ENCODE peak calls at places on chromosomes 6 and 20, in five cellular contexts. One of them, this sample, is unnamed.

GRCh38 chr6:111107589-111107988 is 20.3 kb downstream of the SLC16A10 start:
- DNase-seq in prostate gland: no peak
- DNase-seq in breast epithelium: no peak
- DNase-seq in neural progenitor cell: no peak
- DNase-seq in heart right ventricle: no peak
- DNase-seq in this sample: no peak

GRCh38 chr6:148179786-148180185 is 162.9 kb upstream of the SASH1 start:
- DNase-seq in prostate gland: no peak
- DNase-seq in breast epithelium: no peak
- DNase-seq in neural progenitor cell: peak; percentile 31
- DNase-seq in heart right ventricle: no peak
- DNase-seq in this sample: peak; percentile 83

GRCh38 chr6:43743682-43744381 is 26.2 kb upstream of the VEGFA start:
- DNase-seq in prostate gland: no peak
- DNase-seq in breast epithelium: no peak
- DNase-seq in neural progenitor cell: no peak
- DNase-seq in heart right ventricle: no peak
- DNase-seq in this sample: no peak

GRCh38 chr6:70956451-70957283 is at the start of gene B3GAT2:
- DNase-seq in prostate gland: peak; percentile 7
- DNase-seq in breast epithelium: no peak
- DNase-seq in neural progenitor cell: peak; percentile 79
- DNase-seq in heart right ventricle: no peak
- DNase-seq in this sample: peak; percentile 14

GRCh38 chr20:19310541-19310940 is 98.1 kb downstream of the SLC24A3 start:
- DNase-seq in prostate gland: no peak
- DNase-seq in breast epithelium: no peak
- DNase-seq in neural progenitor cell: no peak
- DNase-seq in heart right ventricle: no peak
- DNase-seq in this sample: no peak

GRCh38 chr20:25018425-25018824 is 25.9 kb upstream of the APMAP start:
- DNase-seq in prostate gland: no peak
- DNase-seq in breast epithelium: peak; percentile 35
- DNase-seq in neural progenitor cell: no peak
- DNase-seq in heart right ventricle: no peak
- DNase-seq in this sample: no peak

GRCh38 chr6:36917541-36918193 is 31.9 kb downstream of the C6orf89 start:
- DNase-seq in prostate gland: peak; percentile 53
- DNase-seq in breast epithelium: no peak
- DNase-seq in neural progenitor cell: no peak
- DNase-seq in heart right ventricle: no peak
- DNase-seq in this sample: no peak

GRCh38 chr6:100194535-100194934 is 200.5 kb upstream of the MCHR2 start:
- DNase-seq in prostate gland: no peak
- DNase-seq in breast epithelium: no peak
- DNase-seq in neural progenitor cell: no peak
- DNase-seq in heart right ventricle: no peak
- DNase-seq in this sample: no peak

GRCh38 chr6:119856136-119856535 is 506.6 kb upstream of the MAN1A1 start:
- DNase-seq in prostate gland: no peak
- DNase-seq in breast epithelium: no peak
- DNase-seq in neural progenitor cell: no peak
- DNase-seq in heart right ventricle: no peak
- DNase-seq in this sample: peak; percentile 1

GRCh38 chr6:11251553-11252358 is 19.3 kb upstream of the NEDD9 start:
- DNase-seq in prostate gland: no peak
- DNase-seq in breast epithelium: no peak
- DNase-seq in neural progenitor cell: no peak
- DNase-seq in heart right ventricle: peak; percentile 36
- DNase-seq in this sample: no peak

GRCh38 chr6:34876451-34876850 is 11.4 kb downstream of the TAF11 start:
- DNase-seq in prostate gland: no peak
- DNase-seq in breast epithelium: no peak
- DNase-seq in neural progenitor cell: no peak
- DNase-seq in heart right ventricle: no peak
- DNase-seq in this sample: no peak

GRCh38 chr20:49541733-49542513 is 26.0 kb downstream of the PTGIS start:
- DNase-seq in prostate gland: peak; percentile 40
- DNase-seq in breast epithelium: peak; percentile 72
- DNase-seq in neural progenitor cell: peak; percentile 88
- DNase-seq in heart right ventricle: peak; percentile 61
- DNase-seq in this sample: peak; percentile 87

GRCh38 chr6:132143258-132143657 is 192.1 kb upstream of the CCN2 start:
- DNase-seq in prostate gland: no peak
- DNase-seq in breast epithelium: no peak
- DNase-seq in neural progenitor cell: no peak
- DNase-seq in heart right ventricle: no peak
- DNase-seq in this sample: no peak

GRCh38 chr6:51339108-51339507 is 520.4 kb downstream of the TFAP2B start:
- DNase-seq in prostate gland: no peak
- DNase-seq in breast epithelium: no peak
- DNase-seq in neural progenitor cell: peak; percentile 16
- DNase-seq in heart right ventricle: no peak
- DNase-seq in this sample: no peak

GRCh38 chr20:63021356-63022321 is 14.9 kb upstream of the BHLHE23 start:
- DNase-seq in prostate gland: no peak
- DNase-seq in breast epithelium: no peak
- DNase-seq in neural progenitor cell: no peak
- DNase-seq in heart right ventricle: peak; percentile 6
- DNase-seq in this sample: no peak

GRCh38 chr6:170097505-170098427 is 193.1 kb downstream of the DLL1 start:
- DNase-seq in prostate gland: no peak
- DNase-seq in breast epithelium: peak; percentile 34
- DNase-seq in neural progenitor cell: no peak
- DNase-seq in heart right ventricle: no peak
- DNase-seq in this sample: no peak

GRCh38 chr20:16369441-16369840 is 203.8 kb downstream of the KIF16B start:
- DNase-seq in prostate gland: no peak
- DNase-seq in breast epithelium: no peak
- DNase-seq in neural progenitor cell: no peak
- DNase-seq in heart right ventricle: no peak
- DNase-seq in this sample: no peak

GRCh38 chr6:53731906-53732636 is 62.7 kb upstream of the LRRC1 start:
- DNase-seq in prostate gland: no peak
- DNase-seq in breast epithelium: no peak
- DNase-seq in neural progenitor cell: no peak
- DNase-seq in heart right ventricle: no peak
- DNase-seq in this sample: no peak

GRCh38 chr6:53728570-53729194 is 63.1 kb upstream of the KLHL31 start:
- DNase-seq in prostate gland: peak; percentile 21
- DNase-seq in breast epithelium: no peak
- DNase-seq in neural progenitor cell: peak; percentile 66
- DNase-seq in heart right ventricle: peak; percentile 18
- DNase-seq in this sample: peak; percentile 59

GRCh38 chr6:53734473-53735299 is 60.1 kb upstream of the LRRC1 start:
- DNase-seq in prostate gland: no peak
- DNase-seq in breast epithelium: no peak
- DNase-seq in neural progenitor cell: peak; percentile 64
- DNase-seq in heart right ventricle: peak; percentile 26
- DNase-seq in this sample: peak; percentile 64

GRCh38 chr6:53727748-53728147 is 62.2 kb upstream of the KLHL31 start:
- DNase-seq in prostate gland: no peak
- DNase-seq in breast epithelium: no peak
- DNase-seq in neural progenitor cell: no peak
- DNase-seq in heart right ventricle: no peak
- DNase-seq in this sample: no peak

GRCh38 chr6:53730767-53731166 is 64.0 kb upstream of the LRRC1 start:
- DNase-seq in prostate gland: no peak
- DNase-seq in breast epithelium: no peak
- DNase-seq in neural progenitor cell: no peak
- DNase-seq in heart right ventricle: no peak
- DNase-seq in this sample: no peak
- H3K27ac ChIP-seq in prostate gland: no peak overlapping the region
- H3K27ac ChIP-seq in breast epithelium: no peak overlapping the region
- H3K27ac ChIP-seq in neural progenitor cell: no peak overlapping the region
- H3K27ac ChIP-seq in heart right ventricle: no peak overlapping the region
- H3K27ac ChIP-seq in this sample: no peak overlapping the region

GRCh38 chr6:684831-685636 is 7.9 kb downstream of the EXOC2 start:
- DNase-seq in prostate gland: no peak
- DNase-seq in breast epithelium: no peak
- DNase-seq in neural progenitor cell: no peak
- DNase-seq in heart right ventricle: no peak
- DNase-seq in this sample: no peak
- H3K27ac ChIP-seq in prostate gland: no peak overlapping the region
- H3K27ac ChIP-seq in breast epithelium: no peak overlapping the region
- H3K27ac ChIP-seq in neural progenitor cell: no peak overlapping the region
- H3K27ac ChIP-seq in heart right ventricle: no peak overlapping the region
- H3K27ac ChIP-seq in this sample: no peak overlapping the region

GRCh38 chr6:3389390-3390167 is 67.3 kb downstream of the SLC22A23 start:
- DNase-seq in prostate gland: no peak
- DNase-seq in breast epithelium: no peak
- DNase-seq in neural progenitor cell: no peak
- DNase-seq in heart right ventricle: peak; percentile 29
- DNase-seq in this sample: no peak
- H3K27ac ChIP-seq in prostate gland: peak overlapping the region; percentile 7
- H3K27ac ChIP-seq in breast epithelium: peak overlapping the region; percentile 95
- H3K27ac ChIP-seq in neural progenitor cell: no peak overlapping the region
- H3K27ac ChIP-seq in heart right ventricle: peak overlapping the region; percentile 50
- H3K27ac ChIP-seq in this sample: no peak overlapping the region

DNA sequence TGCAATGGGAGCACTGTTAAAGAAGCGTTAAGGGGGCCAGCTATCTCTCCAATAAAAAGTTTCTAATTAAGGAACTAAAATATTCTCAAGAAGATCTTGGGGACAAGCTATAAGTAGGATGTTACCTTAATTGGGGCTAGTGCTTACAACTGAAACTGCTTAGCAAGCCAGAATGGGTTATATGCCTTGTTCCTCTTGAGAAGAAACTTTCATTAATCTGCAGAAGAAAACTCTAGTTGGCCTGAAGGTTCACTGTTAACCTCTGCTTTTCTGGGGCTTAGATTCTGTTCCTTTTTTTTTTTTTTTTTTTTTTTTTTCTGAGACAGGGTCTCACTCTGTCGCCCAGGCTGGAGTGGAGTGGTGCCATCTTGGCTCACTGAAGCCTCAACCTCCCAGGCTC is 82.2 kb downstream of the BACH2 start:
- DNase-seq in prostate gland: no peak
- DNase-seq in breast epithelium: no peak
- DNase-seq in neural progenitor cell: no peak
- DNase-seq in heart right ventricle: no peak
- DNase-seq in this sample: no peak
- H3K27ac ChIP-seq in prostate gland: no peak overlapping the region
- H3K27ac ChIP-seq in breast epithelium: no peak overlapping the region
- H3K27ac ChIP-seq in neural progenitor cell: no peak overlapping the region
- H3K27ac ChIP-seq in heart right ventricle: no peak overlapping the region
- H3K27ac ChIP-seq in this sample: no peak overlapping the region

GRCh38 chr20:9590189-9590588 is 75.8 kb downstream of the LAMP5 start:
- DNase-seq in prostate gland: no peak
- DNase-seq in breast epithelium: no peak
- DNase-seq in neural progenitor cell: no peak
- DNase-seq in heart right ventricle: no peak
- DNase-seq in this sample: no peak
- H3K27ac ChIP-seq in prostate gland: no peak overlapping the region
- H3K27ac ChIP-seq in breast epithelium: no peak overlapping the region
- H3K27ac ChIP-seq in neural progenitor cell: no peak overlapping the region
- H3K27ac ChIP-seq in heart right ventricle: no peak overlapping the region
- H3K27ac ChIP-seq in this sample: no peak overlapping the region

GRCh38 chr6:149231786-149232185 is 85.7 kb upstream of the TAB2 start:
- DNase-seq in prostate gland: no peak
- DNase-seq in breast epithelium: no peak
- DNase-seq in neural progenitor cell: no peak
- DNase-seq in heart right ventricle: no peak
- DNase-seq in this sample: no peak
- H3K27ac ChIP-seq in prostate gland: peak overlapping the region; percentile 42
- H3K27ac ChIP-seq in breast epithelium: peak overlapping the region; percentile 41
- H3K27ac ChIP-seq in neural progenitor cell: no peak overlapping the region
- H3K27ac ChIP-seq in heart right ventricle: no peak overlapping the region
- H3K27ac ChIP-seq in this sample: no peak overlapping the region

GRCh38 chr6:32045811-32046449 is 7.7 kb downstream of the CYP21A2 start:
- DNase-seq in prostate gland: no peak
- DNase-seq in breast epithelium: no peak
- DNase-seq in neural progenitor cell: no peak
- DNase-seq in heart right ventricle: peak; percentile 44
- DNase-seq in this sample: no peak

GRCh38 chr6:32047084-32047478 is 8.9 kb downstream of the CYP21A2 start:
- DNase-seq in prostate gland: no peak
- DNase-seq in breast epithelium: no peak
- DNase-seq in neural progenitor cell: no peak
- DNase-seq in heart right ventricle: peak; percentile 46
- DNase-seq in this sample: no peak

GRCh38 chr6:32046450-32047083 is 8.4 kb downstream of the CYP21A2 start:
- DNase-seq in prostate gland: no peak
- DNase-seq in breast epithelium: no peak
- DNase-seq in neural progenitor cell: peak; percentile 43
- DNase-seq in heart right ventricle: peak; percentile 60
- DNase-seq in this sample: peak; percentile 88

GRCh38 chr6:32047855-32048766 is 9.9 kb downstream of the CYP21A2 start:
- DNase-seq in prostate gland: peak; percentile 45
- DNase-seq in breast epithelium: peak; percentile 78
- DNase-seq in neural progenitor cell: peak; percentile 75
- DNase-seq in heart right ventricle: peak; percentile 77
- DNase-seq in this sample: peak; percentile 60

GRCh38 chr6:32047539-32047854 is 9.3 kb downstream of the CYP21A2 start:
- DNase-seq in prostate gland: no peak
- DNase-seq in breast epithelium: no peak
- DNase-seq in neural progenitor cell: no peak
- DNase-seq in heart right ventricle: no peak
- DNase-seq in this sample: no peak
- H3K27ac ChIP-seq in prostate gland: no peak overlapping the region
- H3K27ac ChIP-seq in breast epithelium: peak overlapping the region; percentile 76
- H3K27ac ChIP-seq in neural progenitor cell: no peak overlapping the region
- H3K27ac ChIP-seq in heart right ventricle: peak overlapping the region; percentile 67
- H3K27ac ChIP-seq in this sample: no peak overlapping the region

GRCh38 chr6:27685278-27685677 is 212.4 kb upstream of the ZNF184 start:
- DNase-seq in prostate gland: no peak
- DNase-seq in breast epithelium: no peak
- DNase-seq in neural progenitor cell: no peak
- DNase-seq in heart right ventricle: no peak
- DNase-seq in this sample: no peak

GRCh38 chr6:27687154-27688013 is 214.5 kb upstream of the ZNF184 start:
- DNase-seq in prostate gland: peak; percentile 76
- DNase-seq in breast epithelium: peak; percentile 75
- DNase-seq in neural progenitor cell: peak; percentile 96
- DNase-seq in heart right ventricle: peak; percentile 49
- DNase-seq in this sample: peak; percentile 94

GRCh38 chr6:27684264-27685211 is 211.6 kb upstream of the ZNF184 start:
- DNase-seq in prostate gland: no peak
- DNase-seq in breast epithelium: no peak
- DNase-seq in neural progenitor cell: peak; percentile 84
- DNase-seq in heart right ventricle: no peak
- DNase-seq in this sample: peak; percentile 93

DNA sequence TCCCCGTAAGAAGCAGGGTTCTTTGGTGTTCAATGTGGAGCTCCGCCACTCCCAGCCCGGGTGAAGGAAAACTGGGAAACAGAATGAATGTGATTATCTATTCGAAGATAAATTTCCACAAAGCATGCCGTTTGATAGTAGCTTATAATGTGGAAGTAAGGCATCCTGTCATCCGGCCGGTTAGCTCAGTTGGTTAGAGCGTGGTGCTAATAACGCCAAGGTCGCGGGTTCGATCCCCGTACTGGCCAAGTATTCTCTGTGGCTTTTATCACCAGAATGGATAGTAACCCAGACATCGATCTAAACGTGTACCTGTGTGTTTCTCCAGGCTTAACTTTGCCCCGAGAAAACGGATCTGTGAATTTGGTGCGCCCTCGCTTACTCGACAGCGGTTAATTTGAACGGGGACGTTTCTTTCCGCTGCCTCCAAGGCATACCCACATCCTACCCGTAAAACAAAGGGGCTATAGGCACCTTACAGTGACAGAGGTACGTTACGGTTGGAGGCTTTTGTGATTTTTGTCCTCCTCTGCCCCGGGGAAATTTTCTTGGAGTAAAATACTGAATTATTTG is 215.2 kb upstream of the ZNF184 start:
- DNase-seq in prostate gland: peak; percentile 76
- DNase-seq in breast epithelium: peak; percentile 83
- DNase-seq in neural progenitor cell: peak; percentile 91
- DNase-seq in heart right ventricle: peak; percentile 41
- DNase-seq in this sample: peak; percentile 95
- H3K27ac ChIP-seq in prostate gland: peak overlapping the region; percentile 9
- H3K27ac ChIP-seq in breast epithelium: peak overlapping the region; percentile 46
- H3K27ac ChIP-seq in neural progenitor cell: no peak overlapping the region
- H3K27ac ChIP-seq in heart right ventricle: no peak overlapping the region
- H3K27ac ChIP-seq in this sample: peak overlapping the region; percentile 66